ENCODE peak calls at places on chromosomes 12 and 14, in eight cellular contexts. E, L, D, X, U, A, W and J are unnamed samples.

GRCh38 chr12:106288134-106288509 is 14.4 kb upstream of the TCP11L2 start:
- DNase-seq in L (no peak), U (no peak), X (no peak), W (no peak), A (no peak), D (no peak), E (no peak), J (no peak)

GRCh38 chr14:102182190-102182589 is 42.5 kb downstream of the WDR20 start:
- DNase-seq in X (no peak), W (no peak), A (no peak), L (no peak), U (peak), D (no peak), E (no peak), J (no peak)

GRCh38 chr14:60510976-60511599 is 2.1 kb downstream of the SIX6 start:
- DNase-seq in W (peak), U (no peak), L (no peak), E (no peak), D (no peak), A (no peak), X (no peak), J (no peak)

GRCh38 chr12:1936406-1937320 is 18.2 kb upstream of the CACNA2D4 start:
- DNase-seq in W (no peak), A (peak), X (peak), E (no peak), U (peak), L (peak), D (peak), J (no peak)

GRCh38 chr12:2507811-2508210 is 287.0 kb upstream of the FKBP4 start:
- DNase-seq in E (no peak), D (no peak), X (no peak), W (peak), U (no peak), L (no peak), A (no peak), J (no peak)

GRCh38 chr14:91796622-91797347 is 64.9 kb upstream of the CATSPERB start:
- DNase-seq in D (no peak), U (peak), L (no peak), A (no peak), W (no peak), E (no peak), X (no peak), J (no peak)

GRCh38 chr14:72883963-72884362 is 9.9 kb downstream of the DPF3 start:
- DNase-seq in U (no peak), L (no peak), A (no peak), W (peak), E (no peak), X (no peak), D (no peak), J (no peak)

GRCh38 chr14:34060747-34061050 is 109.8 kb upstream of the EGLN3 start:
- DNase-seq in L (no peak), D (no peak), X (no peak), U (no peak), E (no peak), A (no peak), W (no peak), J (no peak)

GRCh38 chr14:48275301-48275700 is 599.9 kb upstream of the MDGA2 start:
- DNase-seq in U (no peak), D (no peak), W (no peak), E (peak), X (no peak), A (no peak), L (peak), J (no peak)

GRCh38 chr12:106246891-106247730 is 709 bp downstream of the CKAP4 start:
- DNase-seq in A (peak), X (no peak), E (peak), D (peak), L (peak), U (no peak), W (peak), J (peak)

GRCh38 chr12:12902036-12902435 is 10.7 kb downstream of the GPRC5A start:
- DNase-seq in U (no peak), D (no peak), W (no peak), L (no peak), E (no peak), A (no peak), X (no peak), J (no peak)

GRCh38 chr12:38392584-38393144 is 76.1 kb downstream of the ALG10B start:
- DNase-seq in E (no peak), A (no peak), W (no peak), X (no peak), U (no peak), L (no peak), D (no peak), J (no peak)

GRCh38 chr12:98653866-98654493 is 8.9 kb downstream of the APAF1 start:
- DNase-seq in W (peak), U (peak), A (peak), D (peak), X (no peak), E (no peak), L (peak), J (no peak)

GRCh38 chr14:93286212-93286890 is 46.5 kb downstream of the BTBD7 start:
- DNase-seq in L (no peak), W (peak), E (no peak), A (no peak), U (no peak), D (no peak), X (no peak), J (no peak)